ENCODE peak calls at places on chromosomes 3 and 15, in five cellular contexts. S, Y, M, N and D are unnamed samples.

GRCh38 chr3:173214576-173214975 is 73.5 kb upstream of the SPATA16 start:
- DNase-seq in S (no peak), Y (no peak), M (no peak), N (no peak), D (no peak)

GRCh38 chr15:75779504-75779903 is 63.7 kb upstream of the UBE2Q2 start:
- DNase-seq in S (no peak), Y (no peak), M (no peak), N (no peak), D (no peak)

GRCh38 chr15:92079047-92079446 is 225.5 kb downstream of the SLCO3A1 start:
- DNase-seq in S (no peak), Y (peak; percentile 47), M (no peak), N (no peak), D (peak; percentile 22)

GRCh38 chr15:36798366-36798765 is 218.9 kb downstream of the CDIN1 start:
- DNase-seq in S (no peak), Y (no peak), M (peak; percentile 89), N (no peak), D (peak; percentile 23)

GRCh38 chr15:98927990-98928389 is 79.6 kb downstream of the PGPEP1L start:
- DNase-seq in S (no peak), Y (no peak), M (no peak), N (no peak), D (no peak)

GRCh38 chr3:4722103-4722502 is 229.0 kb downstream of the ITPR1 start:
- DNase-seq in S (peak; percentile 18), Y (peak; percentile 83), M (peak; percentile 84), N (no peak), D (peak; percentile 82)

GRCh38 chr3:120678331-120678845 is 3.7 kb downstream of the HGD start:
- DNase-seq in S (no peak), Y (no peak), M (peak; percentile 88), N (no peak), D (peak; percentile 90)

GRCh38 chr3:139906441-139906840 is 28.5 kb upstream of the CLSTN2 start:
- DNase-seq in S (no peak), Y (peak; percentile 9), M (peak; percentile 4), N (no peak), D (no peak)

GRCh38 chr3:101638262-101638745 is 38.6 kb downstream of the ZBTB11 start:
- DNase-seq in S (no peak), Y (peak; percentile 73), M (no peak), N (no peak), D (no peak)

GRCh38 chr15:71355268-71355667 is 240.0 kb downstream of the THSD4 start:
- DNase-seq in S (no peak), Y (no peak), M (no peak), N (no peak), D (no peak)

GRCh38 chr3:45976191-45977091 is 19.2 kb downstream of the FYCO1 start:
- DNase-seq in S (no peak), Y (no peak), M (no peak), N (no peak), D (no peak)

GRCh38 chr3:154843647-154844046 is 236.5 kb upstream of the MME start:
- DNase-seq in S (no peak), Y (no peak), M (no peak), N (no peak), D (no peak)

GRCh38 chr15:67544475-67544874 is 2.0 kb downstream of the MAP2K5 start:
- DNase-seq in S (no peak), Y (no peak), M (no peak), N (no peak), D (no peak)

GRCh38 chr3:79358327-79358726 is 409.5 kb downstream of the ROBO1 start:
- DNase-seq in S (no peak), Y (no peak), M (no peak), N (no peak), D (no peak)

GRCh38 chr3:130658666-130659065 is 88.0 kb downstream of the PIK3R4 start:
- DNase-seq in S (no peak), Y (no peak), M (peak; percentile 61), N (no peak), D (peak; percentile 47)

GRCh38 chr3:37668431-37668830 is 193.2 kb upstream of the CTDSPL start:
- DNase-seq in S (no peak), Y (no peak), M (peak; percentile 43), N (no peak), D (peak; percentile 3)

GRCh38 chr3:192444791-192445106 is 282.6 kb downstream of the FGF12 start:
- DNase-seq in S (no peak), Y (no peak), M (no peak), N (no peak), D (no peak)

GRCh38 chr3:179000659-179001058 is 71.0 kb downstream of the ZMAT3 start:
- DNase-seq in S (no peak), Y (no peak), M (no peak), N (no peak), D (no peak)

GRCh38 chr15:88702983-88703382 is 64.2 kb downstream of the ISG20 start:
- DNase-seq in S (no peak), Y (no peak), M (no peak), N (no peak), D (peak; percentile 13)

GRCh38 chr15:97521390-97521789 is 439.1 kb upstream of the ARRDC4 start:
- DNase-seq in S (no peak), Y (no peak), M (no peak), N (no peak), D (no peak)

GRCh38 chr15:81003023-81003350 is 2.3 kb downstream of the TLNRD1 start:
- DNase-seq in S (peak; percentile 16), Y (no peak), M (no peak), N (peak; percentile 65), D (no peak)

GRCh38 chr3:59772416-59773408 is 722.9 kb upstream of the CFAP20DC start:
- DNase-seq in S (peak; percentile 39), Y (no peak), M (no peak), N (no peak), D (no peak)

GRCh38 chr3:74465652-74466415 is 148.6 kb downstream of the CNTN3 start:
- DNase-seq in S (no peak), Y (no peak), M (peak; percentile 70), N (no peak), D (peak; percentile 24)

GRCh38 chr15:64895285-64896065 is 16.2 kb upstream of the ANKDD1A start:
- DNase-seq in S (peak; percentile 71), Y (peak; percentile 28), M (peak; percentile 58), N (no peak), D (peak; percentile 58)

DNA sequence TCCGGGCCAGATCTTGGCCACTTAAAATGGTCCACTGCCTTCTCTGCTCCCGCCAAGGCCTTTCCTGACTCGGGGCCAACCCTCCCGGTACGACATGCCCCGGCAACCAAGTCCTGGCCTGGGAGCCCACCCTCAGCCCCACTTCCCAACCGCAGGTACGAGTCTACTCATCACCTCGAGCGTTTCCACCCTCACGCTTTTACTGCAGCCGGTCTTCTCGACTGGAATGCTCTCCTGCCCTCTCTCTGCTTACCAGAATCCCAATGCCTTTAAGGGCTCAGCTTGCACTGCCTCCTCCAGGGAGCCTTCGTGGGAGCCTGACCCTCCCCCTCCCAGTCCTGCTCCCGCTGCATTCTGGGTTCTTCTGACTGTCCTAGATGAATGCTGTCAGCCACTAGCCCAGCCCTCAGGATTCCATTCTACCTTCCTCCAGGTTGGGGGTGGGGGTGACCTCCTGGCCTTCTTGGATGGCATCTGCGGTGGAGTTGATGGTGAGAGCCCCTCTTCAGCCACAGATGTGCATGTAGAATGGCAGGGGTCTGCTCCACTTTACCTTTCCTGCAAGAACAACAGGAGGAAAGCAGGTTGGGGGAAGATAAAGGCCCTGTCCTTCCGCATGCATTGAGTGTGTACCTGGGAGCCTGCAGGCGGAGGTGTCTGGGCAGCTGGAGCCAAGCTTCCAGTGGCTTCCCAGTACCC is 1.1 kb upstream of the CSRNP1 start:
- DNase-seq in S (no peak), Y (peak; percentile 88), M (no peak), N (no peak), D (no peak)
- H3K4me3 ChIP-seq in S (no peak overlapping the region), Y (peak overlapping the region; percentile 81), M (no peak overlapping the region), N (peak overlapping the region; percentile 83), D (no peak overlapping the region)

GRCh38 chr3:188605960-188606359 is 452.0 kb downstream of the LPP start:
- DNase-seq in S (no peak), Y (no peak), M (no peak), N (no peak), D (no peak)

GRCh38 chr3:188602111-188602510 is 448.2 kb downstream of the LPP start:
- DNase-seq in S (no peak), Y (no peak), M (no peak), N (no peak), D (no peak)

GRCh38 chr3:188602620-188603019 is 448.7 kb downstream of the LPP start:
- DNase-seq in S (no peak), Y (no peak), M (no peak), N (no peak), D (no peak)

GRCh38 chr3:188607810-188608209 is 453.9 kb downstream of the LPP start:
- DNase-seq in S (no peak), Y (no peak), M (no peak), N (no peak), D (no peak)

DNA sequence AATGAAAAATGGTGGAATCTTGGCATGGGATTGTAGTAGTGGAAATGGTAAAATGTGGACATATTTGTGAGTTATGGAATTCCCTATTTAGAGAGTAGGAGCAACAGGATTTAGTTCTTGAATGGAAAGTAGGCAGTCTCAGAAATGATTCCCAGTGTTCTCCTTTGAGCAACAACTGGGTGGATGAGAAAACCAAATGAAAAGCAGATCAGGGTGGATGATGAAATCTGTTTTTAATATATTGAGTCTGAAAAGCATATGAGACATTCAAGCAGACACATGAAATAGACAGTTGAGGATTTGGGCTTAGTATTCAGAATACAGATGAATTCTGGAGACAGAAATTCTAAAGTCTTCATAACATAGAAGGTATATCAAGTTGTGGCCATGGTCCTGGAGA is 451.3 kb downstream of the LPP start:
- DNase-seq in S (no peak), Y (no peak), M (peak; percentile 23), N (no peak), D (no peak)
- H3K4me3 ChIP-seq in S (no peak overlapping the region), Y (no peak overlapping the region), M (no peak overlapping the region), N (no peak overlapping the region), D (no peak overlapping the region)

GRCh38 chr3:195551381-195551978 is 8.4 kb upstream of the PPP1R2 start:
- DNase-seq in S (no peak), Y (no peak), M (peak; percentile 49), N (peak; percentile 69), D (peak; percentile 49)
- H3K4me3 ChIP-seq in S (no peak overlapping the region), Y (no peak overlapping the region), M (no peak overlapping the region), N (no peak overlapping the region), D (no peak overlapping the region)

GRCh38 chr15:32715276-32715675 is 2.5 kb upstream of the GREM1 start:
- DNase-seq in S (peak; percentile 13), Y (no peak), M (no peak), N (no peak), D (no peak)
- H3K4me3 ChIP-seq in S (no peak overlapping the region), Y (no peak overlapping the region), M (no peak overlapping the region), N (no peak overlapping the region), D (no peak overlapping the region)

GRCh38 chr3:196115678-196116083 is 33.8 kb upstream of the TFRC start:
- DNase-seq in S (peak; percentile 70), Y (no peak), M (no peak), N (no peak), D (no peak)

GRCh38 chr3:196117809-196118208 is 35.9 kb upstream of the TFRC start:
- DNase-seq in S (no peak), Y (no peak), M (no peak), N (no peak), D (no peak)

GRCh38 chr3:196108075-196108743 is 26.3 kb upstream of the TFRC start:
- DNase-seq in S (no peak), Y (peak; percentile 95), M (no peak), N (no peak), D (no peak)

GRCh38 chr3:196111939-196112386 is 30.1 kb upstream of the TFRC start:
- DNase-seq in S (peak; percentile 73), Y (no peak), M (no peak), N (no peak), D (no peak)
- H3K4me3 ChIP-seq in S (no peak overlapping the region), Y (no peak overlapping the region), M (no peak overlapping the region), N (no peak overlapping the region), D (no peak overlapping the region)

GRCh38 chr3:55128201-55128870 is 200.5 kb upstream of the LRTM1 start:
- DNase-seq in S (no peak), Y (no peak), M (peak; percentile 74), N (no peak), D (peak; percentile 59)
- H3K4me3 ChIP-seq in S (no peak overlapping the region), Y (no peak overlapping the region), M (no peak overlapping the region), N (no peak overlapping the region), D (no peak overlapping the region)